ENCODE peak calls at places on chromosomes 4 and X, in six cellular contexts. One of them, this sample, is unnamed.

GRCh38 chr4:8765631-8766590 is 105.7 kb downstream of the HMX1 start:
- DNase-seq in progenitor cell of endocrine pancreas: no peak
- DNase-seq in H9: no peak
- DNase-seq in fibroblast of mammary gland: no peak
- DNase-seq in kidney epithelial cell: no peak
- DNase-seq in astrocyte: no peak
- DNase-seq in this sample: no peak

GRCh38 chr4:143207555-143207954 is 22.8 kb downstream of the USP38 start:
- DNase-seq in progenitor cell of endocrine pancreas: no peak
- DNase-seq in fibroblast of mammary gland: peak
- DNase-seq in H9: no peak
- DNase-seq in astrocyte: no peak
- DNase-seq in kidney epithelial cell: no peak
- DNase-seq in this sample: no peak

GRCh38 chrX:155216940-155217450 is 735 bp downstream of the VBP1 start:
- DNase-seq in progenitor cell of endocrine pancreas: no peak
- DNase-seq in astrocyte: peak
- DNase-seq in kidney epithelial cell: no peak
- DNase-seq in H9: no peak
- DNase-seq in fibroblast of mammary gland: peak
- DNase-seq in this sample: no peak

GRCh38 chr4:119059221-119059620 is 76.4 kb upstream of the MYOZ2 start:
- DNase-seq in progenitor cell of endocrine pancreas: no peak
- DNase-seq in fibroblast of mammary gland: no peak
- DNase-seq in astrocyte: no peak
- DNase-seq in kidney epithelial cell: no peak
- DNase-seq in H9: no peak
- DNase-seq in this sample: no peak

GRCh38 chr4:100093091-100093866 is 97.0 kb downstream of the DDIT4L start:
- DNase-seq in fibroblast of mammary gland: peak
- DNase-seq in astrocyte: peak
- DNase-seq in H9: peak
- DNase-seq in kidney epithelial cell: peak
- DNase-seq in progenitor cell of endocrine pancreas: peak
- DNase-seq in this sample: peak

GRCh38 chr4:138938371-138938699 is 77.2 kb upstream of the NOCT start:
- DNase-seq in kidney epithelial cell: no peak
- DNase-seq in astrocyte: peak
- DNase-seq in progenitor cell of endocrine pancreas: no peak
- DNase-seq in fibroblast of mammary gland: peak
- DNase-seq in H9: no peak
- DNase-seq in this sample: no peak

GRCh38 chrX:151098996-151099395 is 77.4 kb upstream of the GPR50 start:
- DNase-seq in H9: no peak
- DNase-seq in kidney epithelial cell: no peak
- DNase-seq in astrocyte: no peak
- DNase-seq in progenitor cell of endocrine pancreas: no peak
- DNase-seq in fibroblast of mammary gland: no peak
- DNase-seq in this sample: no peak

GRCh38 chr4:16897991-16898827 is at the start of gene LDB2:
- DNase-seq in kidney epithelial cell: no peak
- DNase-seq in fibroblast of mammary gland: peak
- DNase-seq in progenitor cell of endocrine pancreas: no peak
- DNase-seq in astrocyte: peak
- DNase-seq in H9: peak
- DNase-seq in this sample: no peak

GRCh38 chr4:7770675-7771050 is 169.0 kb downstream of the AFAP1 start:
- DNase-seq in progenitor cell of endocrine pancreas: no peak
- DNase-seq in fibroblast of mammary gland: no peak
- DNase-seq in kidney epithelial cell: no peak
- DNase-seq in H9: no peak
- DNase-seq in astrocyte: no peak
- DNase-seq in this sample: no peak

GRCh38 chr4:138577145-138577544 is 335.0 kb upstream of the SLC7A11 start:
- DNase-seq in H9: no peak
- DNase-seq in astrocyte: no peak
- DNase-seq in fibroblast of mammary gland: no peak
- DNase-seq in progenitor cell of endocrine pancreas: no peak
- DNase-seq in kidney epithelial cell: no peak
- DNase-seq in this sample: no peak

GRCh38 chrX:149074429-149074828 is 430.7 kb downstream of the IDS start:
- DNase-seq in kidney epithelial cell: no peak
- DNase-seq in fibroblast of mammary gland: peak
- DNase-seq in H9: no peak
- DNase-seq in astrocyte: no peak
- DNase-seq in progenitor cell of endocrine pancreas: no peak
- DNase-seq in this sample: no peak

GRCh38 chr4:144423930-144424329 is 222.0 kb upstream of the HHIP start:
- DNase-seq in kidney epithelial cell: no peak
- DNase-seq in H9: no peak
- DNase-seq in fibroblast of mammary gland: no peak
- DNase-seq in progenitor cell of endocrine pancreas: no peak
- DNase-seq in astrocyte: no peak
- DNase-seq in this sample: no peak

GRCh38 chr4:40227284-40227683 is 30.5 kb downstream of the RHOH start:
- DNase-seq in progenitor cell of endocrine pancreas: no peak
- DNase-seq in astrocyte: no peak
- DNase-seq in fibroblast of mammary gland: no peak
- DNase-seq in H9: no peak
- DNase-seq in kidney epithelial cell: no peak
- DNase-seq in this sample: no peak

GRCh38 chr4:176433983-176434382 is 114.2 kb downstream of the SPCS3 start:
- DNase-seq in fibroblast of mammary gland: no peak
- DNase-seq in astrocyte: peak
- DNase-seq in H9: no peak
- DNase-seq in progenitor cell of endocrine pancreas: no peak
- DNase-seq in kidney epithelial cell: no peak
- DNase-seq in this sample: no peak

GRCh38 chr4:41154814-41155177 is 59.5 kb downstream of the APBB2 start:
- DNase-seq in astrocyte: peak
- DNase-seq in H9: no peak
- DNase-seq in kidney epithelial cell: no peak
- DNase-seq in progenitor cell of endocrine pancreas: no peak
- DNase-seq in fibroblast of mammary gland: no peak
- DNase-seq in this sample: no peak

DNA sequence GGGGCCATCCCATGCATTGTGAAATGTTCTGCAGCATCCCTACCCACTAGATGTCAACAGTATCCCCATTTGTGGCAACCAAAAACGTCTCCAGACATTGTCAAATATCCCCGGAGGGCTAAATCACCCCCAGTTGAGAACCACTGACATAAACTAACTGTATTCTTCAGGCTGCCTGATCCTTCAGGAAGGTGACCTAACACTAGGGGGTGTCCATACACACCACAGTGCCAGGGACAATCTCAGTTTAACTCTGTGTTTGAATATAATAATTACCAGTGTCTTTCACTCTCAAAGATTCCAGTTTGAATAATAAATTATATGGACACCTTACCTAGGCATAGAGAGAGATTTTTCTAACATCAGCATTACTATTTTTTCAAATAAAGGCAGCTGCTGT is 6.4 kb downstream of the ACE2 start:
- DNase-seq in kidney epithelial cell: no peak
- DNase-seq in H9: no peak
- DNase-seq in fibroblast of mammary gland: no peak
- DNase-seq in progenitor cell of endocrine pancreas: no peak
- DNase-seq in astrocyte: no peak
- DNase-seq in this sample: no peak
- TF ChIP-seq CTCF in kidney epithelial cell: peak
- TF ChIP-seq CTCF in H9: peak
- TF ChIP-seq CTCF in fibroblast of mammary gland: peak
- TF ChIP-seq CTCF in progenitor cell of endocrine pancreas: peak
- TF ChIP-seq CTCF in astrocyte: no peak
- TF ChIP-seq CTCF in this sample: no peak

GRCh38 chrX:81291996-81292395 is 90.1 kb downstream of the SH3BGRL start:
- DNase-seq in progenitor cell of endocrine pancreas: no peak
- DNase-seq in astrocyte: no peak
- DNase-seq in H9: no peak
- DNase-seq in fibroblast of mammary gland: no peak
- DNase-seq in kidney epithelial cell: no peak
- DNase-seq in this sample: no peak

GRCh38 chrX:81286075-81286474 is 84.2 kb downstream of the SH3BGRL start:
- DNase-seq in fibroblast of mammary gland: no peak
- DNase-seq in kidney epithelial cell: no peak
- DNase-seq in astrocyte: no peak
- DNase-seq in H9: no peak
- DNase-seq in progenitor cell of endocrine pancreas: no peak
- DNase-seq in this sample: no peak

GRCh38 chrX:81286608-81287007 is 84.7 kb downstream of the SH3BGRL start:
- DNase-seq in H9: no peak
- DNase-seq in kidney epithelial cell: no peak
- DNase-seq in progenitor cell of endocrine pancreas: no peak
- DNase-seq in astrocyte: no peak
- DNase-seq in fibroblast of mammary gland: no peak
- DNase-seq in this sample: no peak
- TF ChIP-seq CTCF in H9: no peak
- TF ChIP-seq CTCF in kidney epithelial cell: no peak
- TF ChIP-seq CTCF in progenitor cell of endocrine pancreas: no peak
- TF ChIP-seq CTCF in astrocyte: no peak
- TF ChIP-seq CTCF in fibroblast of mammary gland: no peak
- TF ChIP-seq CTCF in this sample: no peak

GRCh38 chr4:154416183-154416543 is 75.4 kb downstream of the DCHS2 start:
- DNase-seq in fibroblast of mammary gland: no peak
- DNase-seq in astrocyte: no peak
- DNase-seq in H9: peak
- DNase-seq in progenitor cell of endocrine pancreas: no peak
- DNase-seq in kidney epithelial cell: no peak
- DNase-seq in this sample: no peak
- TF ChIP-seq CTCF in fibroblast of mammary gland: no peak
- TF ChIP-seq CTCF in astrocyte: no peak
- TF ChIP-seq CTCF in H9: peak
- TF ChIP-seq CTCF in progenitor cell of endocrine pancreas: peak
- TF ChIP-seq CTCF in kidney epithelial cell: peak
- TF ChIP-seq CTCF in this sample: no peak

DNA sequence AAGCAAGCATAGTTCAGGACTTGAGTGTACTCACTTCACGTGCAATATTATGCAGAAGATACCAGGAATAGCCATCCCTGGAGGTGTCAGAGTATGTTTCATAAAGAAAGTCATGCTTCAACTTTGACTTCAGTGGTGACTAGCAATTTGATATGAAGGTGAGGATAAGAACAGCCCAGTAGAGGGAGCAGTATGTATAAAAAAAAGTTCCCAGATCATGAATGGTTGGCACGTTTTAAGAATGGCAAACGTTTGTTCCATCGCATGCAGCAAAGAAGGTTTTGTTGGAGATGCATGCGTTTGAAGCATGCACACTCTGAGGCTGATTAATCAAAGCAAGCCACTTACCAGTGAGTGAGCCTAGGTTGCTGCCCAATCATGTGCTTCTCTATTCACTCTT is 33.5 kb upstream of the SLITRK4 start:
- DNase-seq in astrocyte: no peak
- DNase-seq in progenitor cell of endocrine pancreas: no peak
- DNase-seq in fibroblast of mammary gland: peak
- DNase-seq in H9: no peak
- DNase-seq in kidney epithelial cell: no peak
- DNase-seq in this sample: no peak
- TF ChIP-seq CTCF in astrocyte: no peak
- TF ChIP-seq CTCF in progenitor cell of endocrine pancreas: peak
- TF ChIP-seq CTCF in fibroblast of mammary gland: peak
- TF ChIP-seq CTCF in H9: peak
- TF ChIP-seq CTCF in kidney epithelial cell: peak
- TF ChIP-seq CTCF in this sample: no peak